ENCODE peak calls at places on chromosomes 5 and 9, in eight cellular contexts. T, M, A, L, D, X, Y and U are unnamed samples.

GRCh38 chr9:14961372-14962068 is 51.3 kb upstream of the FREM1 start:
- DNase-seq in X (no peak), Y (no peak), D (no peak), A (no peak), T (no peak), M (no peak), L (no peak), U (no peak)

GRCh38 chr5:179303801-179304200 is 41.5 kb downstream of the ADAMTS2 start:
- DNase-seq in L (peak; percentile 66), T (no peak), D (no peak), A (no peak), M (no peak), Y (no peak), X (no peak), U (no peak)

GRCh38 chr5:99320461-99320860 is 391.7 kb upstream of the CHD1 start:
- DNase-seq in T (no peak), D (peak; percentile 11), M (peak; percentile 52), Y (no peak), L (no peak), X (no peak), A (no peak), U (no peak)

GRCh38 chr9:77991191-77991590 is 40.4 kb downstream of the GNAQ start:
- DNase-seq in L (no peak), A (no peak), X (no peak), Y (no peak), M (no peak), D (no peak), T (no peak), U (no peak)

GRCh38 chr5:6680922-6681321 is 32.3 kb upstream of the TENT4A start:
- DNase-seq in L (no peak), D (no peak), A (no peak), T (no peak), Y (no peak), M (no peak), X (no peak), U (no peak)

GRCh38 chr5:113520429-113520828 is 6.9 kb downstream of the YTHDC2 start:
- DNase-seq in D (peak; percentile 56), A (no peak), T (no peak), L (no peak), X (no peak), Y (peak; percentile 79), M (no peak), U (no peak)

GRCh38 chr5:1336749-1337489 is 8.0 kb downstream of the CLPTM1L start:
- DNase-seq in Y (no peak), X (no peak), D (no peak), T (no peak), M (no peak), L (no peak), A (no peak), U (no peak)

GRCh38 chr5:132003170-132003744 is 8.2 kb downstream of the ACSL6 start:
- DNase-seq in L (no peak), X (no peak), M (no peak), Y (no peak), D (peak; percentile 79), T (peak; percentile 95), A (no peak), U (peak; percentile 67)

GRCh38 chr9:17799383-17799782 is 220.5 kb downstream of the SH3GL2 start:
- DNase-seq in A (no peak), M (no peak), L (no peak), D (no peak), T (no peak), X (no peak), Y (peak; percentile 77), U (no peak)

GRCh38 chr9:26163931-26164330 is 485.7 kb upstream of the TUSC1 start:
- DNase-seq in Y (peak; percentile 46), D (no peak), M (no peak), X (no peak), T (no peak), A (no peak), L (no peak), U (no peak)

GRCh38 chr5:58266402-58266801 is 193.5 kb downstream of the PLK2 start:
- DNase-seq in X (no peak), D (no peak), A (no peak), M (no peak), T (no peak), L (no peak), Y (no peak), U (no peak)

GRCh38 chr5:180366303-180366702 is 13.2 kb upstream of the GFPT2 start:
- DNase-seq in M (no peak), L (no peak), D (no peak), X (no peak), T (peak; percentile 71), Y (no peak), A (no peak), U (peak; percentile 82)

GRCh38 chr5:117161718-117162386 is 587.2 kb upstream of the SEMA6A start:
- DNase-seq in D (no peak), T (no peak), Y (no peak), X (no peak), L (no peak), M (no peak), A (no peak), U (no peak)

GRCh38 chr5:142644640-142645361 is 41.1 kb downstream of the FGF1 start:
- DNase-seq in T (peak; percentile 19), Y (peak; percentile 99), D (peak; percentile 33), L (no peak), M (no peak), A (no peak), X (no peak), U (no peak)

GRCh38 chr9:68489636-68490035 is 51.0 kb downstream of the TMEM252 start:
- DNase-seq in M (no peak), L (no peak), D (no peak), Y (no peak), X (no peak), A (no peak), T (no peak), U (no peak)

GRCh38 chr9:130328349-130328801 is 62.8 kb downstream of the HMCN2 start:
- DNase-seq in A (no peak), D (peak; percentile 19), L (no peak), X (no peak), T (no peak), M (no peak), Y (peak; percentile 57), U (no peak)

GRCh38 chr5:78182838-78183237 is 111.7 kb downstream of the AP3B1 start:
- DNase-seq in T (no peak), M (no peak), Y (no peak), X (no peak), A (no peak), L (no peak), D (no peak), U (no peak)

GRCh38 chr5:160479926-160480325 is 58.3 kb downstream of the PTTG1 start:
- DNase-seq in T (peak; percentile 16), A (no peak), Y (peak; percentile 81), M (no peak), L (no peak), X (no peak), D (no peak), U (no peak)

GRCh38 chr5:109690456-109691247 is 925 bp downstream of the MAN2A1 start:
- DNase-seq in A (no peak), D (peak; percentile 81), M (peak; percentile 48), L (peak; percentile 92), Y (peak; percentile 92), T (peak; percentile 68), X (peak; percentile 27), U (peak; percentile 54)

GRCh38 chr5:172150514-172151425 is 37.3 kb downstream of the STK10 start:
- DNase-seq in T (no peak), L (peak; percentile 91), D (peak; percentile 70), A (no peak), X (no peak), M (no peak), Y (no peak), U (peak; percentile 39)